ENCODE peak calls at places on chromosomes 3 and 15, in six cellular contexts. Y is WTC11, H is NAMALWA, S is fibroblast of villous mesenchyme, A is H9, P is GM03348. X is an unnamed sample.

GRCh38 chr3:28295819-28296364 is 52.6 kb upstream of the ZCWPW2 start:
- DNase-seq in P (peak), S (no peak), Y (no peak), H (no peak), A (no peak), X (no peak)

GRCh38 chr15:31397851-31398661 is 71.4 kb downstream of the KLF13 start:
- DNase-seq in H (no peak), Y (no peak), P (no peak), A (peak), S (peak), X (no peak)

GRCh38 chr15:90489514-90489913 is 40.2 kb upstream of the CRTC3 start:
- DNase-seq in P (no peak), H (no peak), A (no peak), Y (no peak), S (no peak), X (no peak)

GRCh38 chr15:40776537-40777141 is 6.9 kb downstream of the C15orf62 start:
- DNase-seq in Y (no peak), S (no peak), A (no peak), H (no peak), P (peak), X (no peak)

GRCh38 chr15:81363261-81363660 is 10.8 kb downstream of the TMC3 start:
- DNase-seq in A (no peak), H (no peak), P (no peak), Y (no peak), S (no peak), X (no peak)

GRCh38 chr3:126934149-126934548 is 48.8 kb upstream of the PLXNA1 start:
- DNase-seq in Y (no peak), H (no peak), A (no peak), P (no peak), S (peak), X (no peak)

GRCh38 chr3:160810360-160810759 is 54.3 kb downstream of the PPM1L start:
- DNase-seq in H (no peak), A (no peak), Y (no peak), P (peak), S (no peak), X (no peak)

GRCh38 chr3:195106418-195106906 is 164.5 kb downstream of the XXYLT1 start:
- DNase-seq in Y (peak), S (peak), H (peak), P (peak), A (peak), X (peak)

GRCh38 chr3:99997293-99997692 is 117.0 kb downstream of the FILIP1L start:
- DNase-seq in P (no peak), Y (no peak), S (no peak), H (no peak), A (no peak), X (no peak)

GRCh38 chr3:78645628-78646310 is 1122.0 kb downstream of the ROBO1 start:
- DNase-seq in Y (no peak), S (peak), P (peak), H (peak), A (no peak), X (peak)

GRCh38 chr15:78640840-78641733 is at the start of gene CHRNB4:
- DNase-seq in Y (peak), H (no peak), P (peak), A (peak), S (no peak), X (peak)

GRCh38 chr3:28406241-28406640 is 57.6 kb upstream of the AZI2 start:
- DNase-seq in H (no peak), A (no peak), P (no peak), S (no peak), Y (no peak), X (no peak)

GRCh38 chr3:151067158-151067557 is 18.3 kb upstream of the MED12L start:
- DNase-seq in Y (no peak), S (peak), A (peak), H (peak), P (no peak), X (no peak)

GRCh38 chr3:82196645-82197044 is 435.2 kb upstream of the GBE1 start:
- DNase-seq in Y (no peak), A (no peak), P (no peak), H (no peak), S (no peak), X (no peak)

GRCh38 chr3:111761309-111761795 is 97.7 kb upstream of the PHLDB2 start:
- DNase-seq in H (no peak), P (peak), A (no peak), Y (no peak), S (peak), X (no peak)

GRCh38 chr3:140341213-140341612 is 336.7 kb upstream of the TRIM42 start:
- DNase-seq in S (no peak), P (no peak), H (no peak), A (no peak), Y (peak), X (no peak)

GRCh38 chr3:65717676-65718346 is 320.9 kb downstream of the MAGI1 start:
- DNase-seq in P (no peak), H (no peak), A (no peak), Y (no peak), S (no peak), X (no peak)

GRCh38 chr3:72186485-72186864 is 401.5 kb upstream of the PROK2 start:
- DNase-seq in H (no peak), Y (no peak), P (peak), A (no peak), S (peak), X (no peak)

GRCh38 chr3:157127831-157128767 is 31.8 kb downstream of the CCNL1 start:
- DNase-seq in Y (no peak), S (peak), H (no peak), P (peak), A (no peak), X (no peak)

GRCh38 chr3:138180375-138181029 is 5.8 kb upstream of the DBR1 start:
- DNase-seq in A (no peak), S (peak), P (peak), Y (no peak), H (peak), X (peak)

GRCh38 chr15:64774556-64775523 is 549 bp downstream of the RBPMS2 start:
- DNase-seq in A (no peak), S (peak), Y (peak), H (no peak), P (peak), X (no peak)

GRCh38 chr15:83581381-83581780 is 72.5 kb upstream of the ADAMTSL3 start:
- DNase-seq in H (no peak), Y (no peak), S (no peak), A (no peak), P (no peak), X (no peak)

GRCh38 chr3:58214484-58215316 is 3.9 kb upstream of the DNASE1L3 start:
- DNase-seq in A (peak), P (no peak), H (peak), S (peak), Y (peak), X (no peak)

GRCh38 chr15:90757461-90757860 is 40.3 kb downstream of the BLM start:
- DNase-seq in Y (no peak), S (no peak), P (no peak), H (no peak), A (no peak), X (no peak)

GRCh38 chr3:58497074-58497473 is 5.2 kb downstream of the KCTD6 start:
- DNase-seq in Y (no peak), A (no peak), P (no peak), S (no peak), H (no peak), X (peak)

GRCh38 chr3:24523195-24523594 is 28.5 kb upstream of the THRB start:
- DNase-seq in P (no peak), Y (no peak), H (no peak), S (no peak), A (no peak), X (no peak)

GRCh38 chr3:34212671-34213070 is 414.2 kb downstream of the PDCD6IP start:
- DNase-seq in P (peak), S (peak), A (no peak), H (no peak), Y (no peak), X (no peak)

GRCh38 chr3:67291287-67292252 is 293.5 kb downstream of the KBTBD8 start:
- DNase-seq in P (no peak), H (no peak), S (no peak), A (no peak), Y (no peak), X (no peak)

GRCh38 chr15:85485956-85486567 is 105.7 kb downstream of the AKAP13 start:
- DNase-seq in H (peak), S (peak), P (peak), Y (peak), A (peak), X (peak)

GRCh38 chr15:86701259-86701963 is 621.7 kb downstream of the AGBL1 start:
- DNase-seq in Y (no peak), H (no peak), S (no peak), A (no peak), P (no peak), X (no peak)

GRCh38 chr15:42152921-42153680 is 3.3 kb downstream of the PLA2G4F start:
- DNase-seq in H (no peak), S (no peak), Y (no peak), A (no peak), P (no peak), X (no peak)

GRCh38 chr3:118942195-118942594 is 92.5 kb downstream of the IGSF11 start:
- DNase-seq in P (no peak), H (no peak), Y (no peak), A (no peak), S (no peak), X (no peak)